ENCODE peak calls at places on chromosome 9, in four cellular contexts. K is GM12878, V is HepG2, N is HEK293T. Q is an unnamed sample.

GRCh38 chr9:109336409-109336808 is 15.6 kb upstream of the EPB41L4B start:
- DNase-seq in V (no peak), K (no peak), N (no peak), Q (no peak)

GRCh38 chr9:78130004-78130403 is 98.4 kb upstream of the GNAQ start:
- DNase-seq in V (no peak), N (peak), K (no peak), Q (no peak)

GRCh38 chr9:112921549-112921948 is 30.9 kb upstream of the SLC46A2 start:
- DNase-seq in N (peak), V (peak), K (no peak), Q (peak)

GRCh38 chr9:87167161-87167560 is 219.9 kb upstream of the GAS1 start:
- DNase-seq in K (no peak), V (no peak), N (no peak), Q (no peak)

GRCh38 chr9:133146746-133147411 is 16.8 kb downstream of the GBGT1 start:
- DNase-seq in V (no peak), K (no peak), N (no peak), Q (no peak)

GRCh38 chr9:132481467-132481866 is 71.5 kb downstream of the CFAP77 start:
- DNase-seq in K (no peak), N (no peak), V (no peak), Q (no peak)

GRCh38 chr9:80074439-80074838 is 502.7 kb downstream of the TLE4 start:
- DNase-seq in N (no peak), K (no peak), V (no peak), Q (no peak)

GRCh38 chr9:26131891-26132290 is 453.6 kb upstream of the TUSC1 start:
- DNase-seq in N (no peak), K (no peak), V (no peak), Q (no peak)

GRCh38 chr9:97907051-97907450 is 15.2 kb downstream of the TRMO start:
- DNase-seq in V (no peak), K (no peak), N (no peak), Q (no peak)

GRCh38 chr9:120391691-120392090 is 188.3 kb downstream of the CDK5RAP2 start:
- DNase-seq in K (no peak), N (no peak), V (no peak), Q (no peak)

GRCh38 chr9:34651876-34652602 is at the start of gene IL11RA:
- DNase-seq in N (peak), V (peak), K (no peak), Q (peak)

GRCh38 chr9:121780641-121781040 is 129.2 kb downstream of the DAB2IP start:
- DNase-seq in K (no peak), N (no peak), V (no peak), Q (no peak)

GRCh38 chr9:71058660-71059059 is 62.8 kb downstream of the TRPM3 start:
- DNase-seq in V (no peak), K (no peak), N (no peak), Q (no peak)

GRCh38 chr9:132644251-132644650 is 25.5 kb downstream of the DDX31 start:
- DNase-seq in V (peak), N (peak), K (no peak), Q (peak)

DNA sequence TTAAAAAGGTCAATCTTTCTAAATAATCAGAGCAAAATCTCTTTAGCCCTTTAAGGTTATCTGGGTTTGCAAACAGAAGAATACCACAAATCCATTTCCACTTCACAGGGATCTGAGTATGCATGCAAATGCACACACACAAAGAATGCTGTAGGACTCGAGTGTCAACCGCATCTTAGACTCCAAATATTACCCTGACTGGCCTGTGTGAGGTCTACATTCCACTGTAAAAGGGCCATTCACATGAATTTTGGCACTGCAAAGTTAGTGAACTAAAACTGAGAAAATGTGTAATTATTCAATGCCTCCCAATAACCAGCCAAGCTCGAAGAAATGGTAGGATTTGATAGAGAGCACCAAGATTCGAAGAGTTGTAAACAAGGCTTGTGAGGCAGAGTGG is 199.9 kb downstream of the AGTPBP1 start:
- DNase-seq in K (no peak), N (no peak), V (no peak), Q (no peak)
- TF ChIP-seq FOXK2 in K (no peak), N (no peak), V (no peak), Q (no peak)

GRCh38 chr9:90012825-90013425 is 408.1 kb downstream of the GADD45G start:
- DNase-seq in N (no peak), K (no peak), V (no peak), Q (no peak)

GRCh38 chr9:90013778-90014177 is 409.0 kb downstream of the GADD45G start:
- DNase-seq in V (no peak), K (no peak), N (no peak), Q (no peak)

GRCh38 chr9:90016272-90016671 is 411.5 kb downstream of the GADD45G start:
- DNase-seq in V (no peak), N (no peak), K (no peak), Q (no peak)

GRCh38 chr9:90017704-90018103 is 412.9 kb downstream of the GADD45G start:
- DNase-seq in N (no peak), V (no peak), K (no peak), Q (no peak)

DNA sequence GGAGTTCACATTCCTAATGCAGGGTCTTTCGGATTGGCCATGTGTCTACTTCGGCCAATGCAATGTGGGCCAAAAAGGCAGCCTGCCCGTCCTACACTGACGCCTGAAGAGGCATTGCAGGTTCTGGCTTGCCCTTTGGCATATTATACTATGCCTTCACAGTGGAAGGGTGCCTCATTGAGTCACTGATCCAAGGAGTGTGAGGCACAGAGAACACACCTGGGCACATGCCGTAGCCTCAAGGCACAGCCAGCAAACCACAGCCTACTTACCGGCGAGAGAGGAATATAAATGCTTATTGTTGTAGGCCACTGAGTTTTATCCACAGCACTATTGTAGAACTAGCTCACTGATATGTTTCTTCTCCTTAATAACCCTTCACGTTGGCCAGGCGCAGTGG is 409.6 kb downstream of the GADD45G start:
- DNase-seq in K (no peak), V (no peak), N (no peak), Q (no peak)
- TF ChIP-seq FOXK2 in K (no peak), V (no peak), N (no peak), Q (no peak)

GRCh38 chr9:74810200-74810599 is 77.5 kb downstream of the TRPM6 start:
- DNase-seq in V (no peak), N (no peak), K (no peak), Q (no peak)
- TF ChIP-seq FOXK2 in V (no peak), N (no peak), K (no peak), Q (no peak)

GRCh38 chr9:91833878-91834255 is 116.2 kb downstream of the ROR2 start:
- DNase-seq in V (no peak), K (no peak), N (no peak), Q (no peak)

GRCh38 chr9:91834740-91835139 is 115.3 kb downstream of the ROR2 start:
- DNase-seq in V (no peak), N (peak), K (no peak), Q (no peak)

GRCh38 chr9:91835632-91836031 is 114.4 kb downstream of the ROR2 start:
- DNase-seq in V (no peak), K (no peak), N (no peak), Q (no peak)

GRCh38 chr9:91837982-91838731 is 111.9 kb downstream of the ROR2 start:
- DNase-seq in V (no peak), K (no peak), N (peak), Q (peak)

GRCh38 chr9:91836515-91836914 is 113.5 kb downstream of the ROR2 start:
- DNase-seq in N (no peak), K (no peak), V (no peak), Q (no peak)
- TF ChIP-seq FOXK2 in N (no peak), K (no peak), V (no peak), Q (no peak)

GRCh38 chr9:91306261-91306660 is 55.5 kb downstream of the AUH start:
- DNase-seq in K (no peak), V (no peak), N (no peak), Q (no peak)

GRCh38 chr9:91305596-91305995 is 56.1 kb downstream of the AUH start:
- DNase-seq in V (no peak), K (no peak), N (no peak), Q (no peak)

GRCh38 chr9:91301161-91301560 is 60.6 kb downstream of the AUH start:
- DNase-seq in K (no peak), V (no peak), N (no peak), Q (no peak)

GRCh38 chr9:91303741-91304140 is 58.0 kb downstream of the AUH start:
- DNase-seq in K (no peak), N (no peak), V (no peak), Q (no peak)

DNA sequence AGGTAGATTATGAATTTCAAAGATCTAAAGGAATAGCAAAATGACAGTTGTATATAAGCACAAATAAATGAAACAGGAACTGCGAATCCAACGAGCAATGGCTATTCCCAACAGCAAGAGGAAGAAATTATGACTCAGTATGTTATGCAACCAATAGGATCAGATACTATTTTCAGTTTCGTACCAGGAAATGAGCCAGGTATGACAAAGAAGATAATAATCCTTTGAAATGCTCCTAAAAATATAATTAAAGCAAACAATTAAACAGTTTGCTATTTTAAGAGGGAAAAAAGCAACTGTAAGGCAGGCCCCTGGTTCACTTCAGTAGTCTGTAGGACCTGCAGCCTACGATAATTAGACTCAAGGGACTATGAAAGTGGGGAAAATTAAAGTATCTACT is 58.9 kb downstream of the AUH start:
- DNase-seq in V (peak), N (no peak), K (no peak), Q (peak)
- TF ChIP-seq FOXK2 in V (no peak), N (no peak), K (no peak), Q (no peak)

DNA sequence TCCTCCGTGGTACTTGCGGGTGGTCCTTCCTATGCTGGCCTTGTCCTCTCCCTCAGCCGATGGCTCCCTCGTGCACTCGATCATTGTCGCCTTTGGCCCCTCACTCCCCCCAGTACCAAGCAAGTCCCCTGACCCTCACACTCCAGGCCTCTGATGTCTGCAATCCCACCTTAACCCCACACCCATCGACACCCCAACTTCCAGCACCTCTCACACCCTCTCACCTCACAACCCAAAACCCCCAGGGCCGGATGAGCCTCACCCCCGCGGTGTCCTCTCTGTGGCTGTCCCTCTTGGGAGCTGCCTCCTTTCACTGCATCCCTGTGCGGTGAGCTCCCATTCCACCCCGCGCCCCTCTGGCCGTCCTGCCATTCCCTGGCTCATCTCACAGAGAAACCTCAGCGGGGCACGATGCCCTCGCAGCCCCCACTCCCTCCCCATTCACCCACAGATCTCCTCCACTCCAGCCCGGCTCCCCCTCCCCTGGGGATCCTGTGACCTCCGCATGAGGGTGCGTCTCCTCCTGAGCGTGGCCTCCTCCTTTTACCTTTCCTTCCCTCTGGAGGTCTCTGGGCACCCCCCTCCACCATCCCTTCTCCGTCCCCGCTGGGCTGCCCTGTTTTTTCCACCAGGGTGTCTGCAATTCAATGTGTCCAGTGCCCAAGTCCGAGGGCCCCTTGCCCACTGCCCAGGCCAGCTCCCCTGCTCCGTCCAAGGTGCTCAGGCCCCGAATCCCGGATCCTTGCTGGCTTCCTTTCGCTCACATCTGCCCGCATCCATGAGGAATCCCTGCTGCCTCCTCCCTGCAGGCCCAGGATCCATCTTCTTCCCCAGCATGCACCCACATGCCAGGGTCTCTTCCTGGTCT is 15.8 kb upstream of the RNU6ATAC start:
- DNase-seq in K (no peak), N (no peak), V (no peak), Q (no peak)
- TF ChIP-seq FOXK2 in K (no peak), N (no peak), V (no peak), Q (no peak)

Q was measured in K562.